ENCODE peak calls at places on chromosomes 12 and 14, in eight cellular contexts. One of them, this sample, is unnamed.

GRCh38 chr14:70917633-70918032 is 10.4 kb downstream of the PCNX1 start:
- DNase-seq in HepG2: no peak
- DNase-seq in astrocyte of the spinal cord: no peak
- DNase-seq in dermis microvascular lymphatic vessel endothelial cell: no peak
- DNase-seq in stimulated activated CD4-positive, alpha-beta T cell treated with anti-CD3 and anti-CD28 coated beads, Interleukin-1b, Interleukin-23, amount 100 ng/mL, for 24 hours: no peak
- DNase-seq in mesenchymal stem cell: no peak
- DNase-seq in stimulated activated CD8-positive, alpha-beta memory T cell treated with anti-CD3 and anti-CD28 coated beads, Interleukin-12 subunit alpha, Interleukin-12 subunit beta, amount 100 ng/mL, for 1 hour: no peak
- DNase-seq in transverse colon: no peak
- DNase-seq in this sample: no peak

GRCh38 chr12:72098622-72099021 is 160.0 kb downstream of the TPH2 start:
- DNase-seq in HepG2: no peak
- DNase-seq in astrocyte of the spinal cord: no peak
- DNase-seq in dermis microvascular lymphatic vessel endothelial cell: no peak
- DNase-seq in stimulated activated CD4-positive, alpha-beta T cell treated with anti-CD3 and anti-CD28 coated beads, Interleukin-1b, Interleukin-23, amount 100 ng/mL, for 24 hours: no peak
- DNase-seq in mesenchymal stem cell: no peak
- DNase-seq in stimulated activated CD8-positive, alpha-beta memory T cell treated with anti-CD3 and anti-CD28 coated beads, Interleukin-12 subunit alpha, Interleukin-12 subunit beta, amount 100 ng/mL, for 1 hour: no peak
- DNase-seq in transverse colon: no peak
- DNase-seq in this sample: no peak

GRCh38 chr12:69102856-69103255 is 136.5 kb upstream of the CPSF6 start:
- DNase-seq in HepG2: no peak
- DNase-seq in astrocyte of the spinal cord: no peak
- DNase-seq in dermis microvascular lymphatic vessel endothelial cell: no peak
- DNase-seq in stimulated activated CD4-positive, alpha-beta T cell treated with anti-CD3 and anti-CD28 coated beads, Interleukin-1b, Interleukin-23, amount 100 ng/mL, for 24 hours: no peak
- DNase-seq in mesenchymal stem cell: no peak
- DNase-seq in stimulated activated CD8-positive, alpha-beta memory T cell treated with anti-CD3 and anti-CD28 coated beads, Interleukin-12 subunit alpha, Interleukin-12 subunit beta, amount 100 ng/mL, for 1 hour: no peak
- DNase-seq in transverse colon: no peak
- DNase-seq in this sample: no peak

GRCh38 chr12:116060765-116061164 is 216.7 kb downstream of the MED13L start:
- DNase-seq in HepG2: no peak
- DNase-seq in astrocyte of the spinal cord: no peak
- DNase-seq in dermis microvascular lymphatic vessel endothelial cell: no peak
- DNase-seq in stimulated activated CD4-positive, alpha-beta T cell treated with anti-CD3 and anti-CD28 coated beads, Interleukin-1b, Interleukin-23, amount 100 ng/mL, for 24 hours: no peak
- DNase-seq in mesenchymal stem cell: peak; percentile 58
- DNase-seq in stimulated activated CD8-positive, alpha-beta memory T cell treated with anti-CD3 and anti-CD28 coated beads, Interleukin-12 subunit alpha, Interleukin-12 subunit beta, amount 100 ng/mL, for 1 hour: no peak
- DNase-seq in transverse colon: no peak
- DNase-seq in this sample: no peak

GRCh38 chr14:74240794-74241610 is 1.8 kb downstream of the VSX2 start:
- DNase-seq in HepG2: no peak
- DNase-seq in astrocyte of the spinal cord: peak; percentile 4
- DNase-seq in dermis microvascular lymphatic vessel endothelial cell: no peak
- DNase-seq in stimulated activated CD4-positive, alpha-beta T cell treated with anti-CD3 and anti-CD28 coated beads, Interleukin-1b, Interleukin-23, amount 100 ng/mL, for 24 hours: no peak
- DNase-seq in mesenchymal stem cell: peak; percentile 16
- DNase-seq in stimulated activated CD8-positive, alpha-beta memory T cell treated with anti-CD3 and anti-CD28 coated beads, Interleukin-12 subunit alpha, Interleukin-12 subunit beta, amount 100 ng/mL, for 1 hour: no peak
- DNase-seq in transverse colon: no peak
- DNase-seq in this sample: no peak

GRCh38 chr12:1474059-1474537 is 120.3 kb downstream of the FBXL14 start:
- DNase-seq in HepG2: peak; percentile 20
- DNase-seq in astrocyte of the spinal cord: peak; percentile 97
- DNase-seq in dermis microvascular lymphatic vessel endothelial cell: peak; percentile 91
- DNase-seq in stimulated activated CD4-positive, alpha-beta T cell treated with anti-CD3 and anti-CD28 coated beads, Interleukin-1b, Interleukin-23, amount 100 ng/mL, for 24 hours: no peak
- DNase-seq in mesenchymal stem cell: peak; percentile 97
- DNase-seq in stimulated activated CD8-positive, alpha-beta memory T cell treated with anti-CD3 and anti-CD28 coated beads, Interleukin-12 subunit alpha, Interleukin-12 subunit beta, amount 100 ng/mL, for 1 hour: no peak
- DNase-seq in transverse colon: no peak
- DNase-seq in this sample: peak; percentile 14

GRCh38 chr12:94149781-94150482 is 1.6 kb downstream of the PLXNC1 start:
- DNase-seq in HepG2: no peak
- DNase-seq in astrocyte of the spinal cord: no peak
- DNase-seq in dermis microvascular lymphatic vessel endothelial cell: no peak
- DNase-seq in stimulated activated CD4-positive, alpha-beta T cell treated with anti-CD3 and anti-CD28 coated beads, Interleukin-1b, Interleukin-23, amount 100 ng/mL, for 24 hours: no peak
- DNase-seq in mesenchymal stem cell: peak; percentile 59
- DNase-seq in stimulated activated CD8-positive, alpha-beta memory T cell treated with anti-CD3 and anti-CD28 coated beads, Interleukin-12 subunit alpha, Interleukin-12 subunit beta, amount 100 ng/mL, for 1 hour: no peak
- DNase-seq in transverse colon: peak; percentile 42
- DNase-seq in this sample: peak; percentile 72

GRCh38 chr12:3752096-3752709 is 706 bp downstream of the CRACR2A start:
- DNase-seq in HepG2: peak; percentile 13
- DNase-seq in astrocyte of the spinal cord: peak; percentile 28
- DNase-seq in dermis microvascular lymphatic vessel endothelial cell: peak; percentile 75
- DNase-seq in stimulated activated CD4-positive, alpha-beta T cell treated with anti-CD3 and anti-CD28 coated beads, Interleukin-1b, Interleukin-23, amount 100 ng/mL, for 24 hours: peak; percentile 35
- DNase-seq in mesenchymal stem cell: peak; percentile 24
- DNase-seq in stimulated activated CD8-positive, alpha-beta memory T cell treated with anti-CD3 and anti-CD28 coated beads, Interleukin-12 subunit alpha, Interleukin-12 subunit beta, amount 100 ng/mL, for 1 hour: no peak
- DNase-seq in transverse colon: peak; percentile 63
- DNase-seq in this sample: peak; percentile 46

GRCh38 chr14:101183376-101184103 is 280.0 kb upstream of the RTL1 start:
- DNase-seq in HepG2: peak; percentile 36
- DNase-seq in astrocyte of the spinal cord: no peak
- DNase-seq in dermis microvascular lymphatic vessel endothelial cell: no peak
- DNase-seq in stimulated activated CD4-positive, alpha-beta T cell treated with anti-CD3 and anti-CD28 coated beads, Interleukin-1b, Interleukin-23, amount 100 ng/mL, for 24 hours: no peak
- DNase-seq in mesenchymal stem cell: no peak
- DNase-seq in stimulated activated CD8-positive, alpha-beta memory T cell treated with anti-CD3 and anti-CD28 coated beads, Interleukin-12 subunit alpha, Interleukin-12 subunit beta, amount 100 ng/mL, for 1 hour: no peak
- DNase-seq in transverse colon: no peak
- DNase-seq in this sample: peak; percentile 83

GRCh38 chr14:90023176-90023896 is 38.5 kb upstream of the KCNK13 start:
- DNase-seq in HepG2: no peak
- DNase-seq in astrocyte of the spinal cord: peak; percentile 8
- DNase-seq in dermis microvascular lymphatic vessel endothelial cell: no peak
- DNase-seq in stimulated activated CD4-positive, alpha-beta T cell treated with anti-CD3 and anti-CD28 coated beads, Interleukin-1b, Interleukin-23, amount 100 ng/mL, for 24 hours: no peak
- DNase-seq in mesenchymal stem cell: peak; percentile 46
- DNase-seq in stimulated activated CD8-positive, alpha-beta memory T cell treated with anti-CD3 and anti-CD28 coated beads, Interleukin-12 subunit alpha, Interleukin-12 subunit beta, amount 100 ng/mL, for 1 hour: no peak
- DNase-seq in transverse colon: no peak
- DNase-seq in this sample: no peak

GRCh38 chr14:87108726-87109125 is 884.3 kb downstream of the GALC start:
- DNase-seq in HepG2: no peak
- DNase-seq in astrocyte of the spinal cord: peak; percentile 83
- DNase-seq in dermis microvascular lymphatic vessel endothelial cell: no peak
- DNase-seq in stimulated activated CD4-positive, alpha-beta T cell treated with anti-CD3 and anti-CD28 coated beads, Interleukin-1b, Interleukin-23, amount 100 ng/mL, for 24 hours: no peak
- DNase-seq in mesenchymal stem cell: peak; percentile 56
- DNase-seq in stimulated activated CD8-positive, alpha-beta memory T cell treated with anti-CD3 and anti-CD28 coated beads, Interleukin-12 subunit alpha, Interleukin-12 subunit beta, amount 100 ng/mL, for 1 hour: no peak
- DNase-seq in transverse colon: no peak
- DNase-seq in this sample: no peak

GRCh38 chr14:106691601-106692291 is 1165.4 kb downstream of the TMEM121 start:
- DNase-seq in HepG2: peak; percentile 8
- DNase-seq in astrocyte of the spinal cord: no peak
- DNase-seq in dermis microvascular lymphatic vessel endothelial cell: no peak
- DNase-seq in stimulated activated CD4-positive, alpha-beta T cell treated with anti-CD3 and anti-CD28 coated beads, Interleukin-1b, Interleukin-23, amount 100 ng/mL, for 24 hours: peak; percentile 43
- DNase-seq in mesenchymal stem cell: no peak
- DNase-seq in stimulated activated CD8-positive, alpha-beta memory T cell treated with anti-CD3 and anti-CD28 coated beads, Interleukin-12 subunit alpha, Interleukin-12 subunit beta, amount 100 ng/mL, for 1 hour: no peak
- DNase-seq in transverse colon: peak; percentile 47
- DNase-seq in this sample: peak; percentile 4

GRCh38 chr12:101697930-101698781 is 716 bp downstream of the CHPT1 start:
- DNase-seq in HepG2: peak; percentile 22
- DNase-seq in astrocyte of the spinal cord: peak; percentile 26
- DNase-seq in dermis microvascular lymphatic vessel endothelial cell: peak; percentile 20
- DNase-seq in stimulated activated CD4-positive, alpha-beta T cell treated with anti-CD3 and anti-CD28 coated beads, Interleukin-1b, Interleukin-23, amount 100 ng/mL, for 24 hours: no peak
- DNase-seq in mesenchymal stem cell: peak; percentile 48
- DNase-seq in stimulated activated CD8-positive, alpha-beta memory T cell treated with anti-CD3 and anti-CD28 coated beads, Interleukin-12 subunit alpha, Interleukin-12 subunit beta, amount 100 ng/mL, for 1 hour: no peak
- DNase-seq in transverse colon: peak; percentile 68
- DNase-seq in this sample: peak; percentile 68

GRCh38 chr14:72401632-72402428 is 469.6 kb downstream of the RGS6 start:
- DNase-seq in HepG2: no peak
- DNase-seq in astrocyte of the spinal cord: no peak
- DNase-seq in dermis microvascular lymphatic vessel endothelial cell: peak; percentile 14
- DNase-seq in stimulated activated CD4-positive, alpha-beta T cell treated with anti-CD3 and anti-CD28 coated beads, Interleukin-1b, Interleukin-23, amount 100 ng/mL, for 24 hours: no peak
- DNase-seq in mesenchymal stem cell: no peak
- DNase-seq in stimulated activated CD8-positive, alpha-beta memory T cell treated with anti-CD3 and anti-CD28 coated beads, Interleukin-12 subunit alpha, Interleukin-12 subunit beta, amount 100 ng/mL, for 1 hour: no peak
- DNase-seq in transverse colon: no peak
- DNase-seq in this sample: no peak

GRCh38 chr12:30594509-30594908 is 101.2 kb downstream of the IPO8 start:
- DNase-seq in HepG2: peak; percentile 9
- DNase-seq in astrocyte of the spinal cord: peak; percentile 25
- DNase-seq in dermis microvascular lymphatic vessel endothelial cell: no peak
- DNase-seq in stimulated activated CD4-positive, alpha-beta T cell treated with anti-CD3 and anti-CD28 coated beads, Interleukin-1b, Interleukin-23, amount 100 ng/mL, for 24 hours: no peak
- DNase-seq in mesenchymal stem cell: no peak
- DNase-seq in stimulated activated CD8-positive, alpha-beta memory T cell treated with anti-CD3 and anti-CD28 coated beads, Interleukin-12 subunit alpha, Interleukin-12 subunit beta, amount 100 ng/mL, for 1 hour: no peak
- DNase-seq in transverse colon: no peak
- DNase-seq in this sample: no peak

This sample was measured in hepatocyte.